ENCODE peak calls at places on chromosomes 1 and 21, in nine cellular contexts. F, J, M, K, N, W, I, Q and U are unnamed samples.

GRCh38 chr1:207890136-207890738 is 20.7 kb downstream of the CD34 start:
- DNase-seq in F (peak), J (peak), M (peak), K (peak), N (no peak), W (no peak), I (peak), Q (no peak), U (no peak)

GRCh38 chr1:177830531-177830930 is 139.3 kb downstream of the SEC16B start:
- DNase-seq in F (no peak), J (no peak), M (no peak), K (no peak), N (no peak), W (no peak), I (no peak), Q (no peak), U (no peak)

GRCh38 chr1:173024543-173024942 is 26.2 kb downstream of the TNFSF18 start:
- DNase-seq in F (no peak), J (no peak), M (no peak), K (no peak), N (no peak), W (no peak), I (no peak), Q (no peak), U (no peak)

GRCh38 chr1:226655251-226656163 is 83.6 kb downstream of the ITPKB start:
- DNase-seq in F (no peak), J (no peak), M (no peak), K (peak), N (no peak), W (no peak), I (no peak), Q (no peak), U (peak)

GRCh38 chr1:162882248-162882666 is 21.3 kb upstream of the CCDC190 start:
- DNase-seq in F (no peak), J (no peak), M (no peak), K (no peak), N (no peak), W (peak), I (peak), Q (no peak), U (peak)

GRCh38 chr1:44296067-44296466 is 59.0 kb downstream of the ERI3 start:
- DNase-seq in F (no peak), J (no peak), M (no peak), K (no peak), N (no peak), W (no peak), I (no peak), Q (no peak), U (peak)

GRCh38 chr1:228016653-228017355 is 10.0 kb downstream of the WNT3A start:
- DNase-seq in F (no peak), J (no peak), M (no peak), K (no peak), N (no peak), W (no peak), I (no peak), Q (no peak), U (no peak)

GRCh38 chr1:5416518-5416917 is 575.7 kb downstream of the NPHP4 start:
- DNase-seq in F (no peak), J (no peak), M (no peak), K (no peak), N (no peak), W (no peak), I (no peak), Q (no peak), U (no peak)

GRCh38 chr1:182317489-182318180 is 74.0 kb downstream of the GLUL start:
- DNase-seq in F (no peak), J (no peak), M (no peak), K (no peak), N (peak), W (no peak), I (no peak), Q (no peak), U (no peak)

GRCh38 chr1:197928849-197929336 is 11.7 kb downstream of the LHX9 start:
- DNase-seq in F (no peak), J (no peak), M (no peak), K (no peak), N (no peak), W (no peak), I (no peak), Q (no peak), U (no peak)

GRCh38 chr21:32611471-32611997 is 643 bp downstream of the CFAP298 start:
- DNase-seq in F (peak), J (peak), M (no peak), K (no peak), N (peak), W (peak), I (peak), Q (peak), U (peak)

GRCh38 chr1:213585402-213585801 is 402.4 kb upstream of the PROX1 start:
- DNase-seq in F (no peak), J (no peak), M (no peak), K (no peak), N (peak), W (no peak), I (no peak), Q (no peak), U (no peak)

GRCh38 chr1:177256153-177256814 is 85.5 kb downstream of the BRINP2 start:
- DNase-seq in F (peak), J (peak), M (peak), K (peak), N (peak), W (no peak), I (peak), Q (no peak), U (peak)

GRCh38 chr1:26360051-26360806 is 6.3 kb upstream of the CRYBG2 start:
- DNase-seq in F (no peak), J (no peak), M (no peak), K (no peak), N (no peak), W (peak), I (no peak), Q (no peak), U (peak)

GRCh38 chr1:32892368-32893197 is 6.3 kb downstream of the HPCA start:
- DNase-seq in F (no peak), J (no peak), M (no peak), K (no peak), N (peak), W (peak), I (peak), Q (no peak), U (peak)

GRCh38 chr1:110337704-110338199 is 1.4 kb upstream of the RBM15 start:
- DNase-seq in F (no peak), J (no peak), M (peak), K (peak), N (peak), W (peak), I (no peak), Q (no peak), U (peak)

GRCh38 chr1:173113015-173113741 is 62.4 kb upstream of the TNFSF18 start:
- DNase-seq in F (peak), J (no peak), M (no peak), K (no peak), N (no peak), W (no peak), I (peak), Q (no peak), U (no peak)

GRCh38 chr1:91406773-91407389 is 2.2 kb upstream of the HFM1 start:
- DNase-seq in F (no peak), J (peak), M (no peak), K (no peak), N (no peak), W (no peak), I (peak), Q (no peak), U (no peak)

GRCh38 chr1:39666772-39667171 is 5.1 kb downstream of the NT5C1A start:
- DNase-seq in F (no peak), J (no peak), M (no peak), K (no peak), N (no peak), W (no peak), I (no peak), Q (no peak), U (no peak)

GRCh38 chr1:206672011-206672688 is 12.6 kb upstream of the MAPKAPK2 start:
- DNase-seq in F (no peak), J (no peak), M (no peak), K (no peak), N (peak), W (no peak), I (no peak), Q (no peak), U (no peak)

GRCh38 chr1:42135426-42135825 is 17.8 kb upstream of the GUCA2B start:
- DNase-seq in F (no peak), J (peak), M (no peak), K (no peak), N (no peak), W (no peak), I (no peak), Q (no peak), U (no peak)

GRCh38 chr1:234841710-234842231 is 231.8 kb upstream of the IRF2BP2 start:
- DNase-seq in F (peak), J (peak), M (peak), K (no peak), N (no peak), W (no peak), I (no peak), Q (no peak), U (no peak)

GRCh38 chr1:29826646-29827045 is 590.3 kb downstream of the PTPRU start:
- DNase-seq in F (no peak), J (no peak), M (no peak), K (no peak), N (no peak), W (no peak), I (no peak), Q (no peak), U (no peak)

GRCh38 chr1:178574345-178574744 is 61.4 kb downstream of the TEX35 start:
- DNase-seq in F (no peak), J (no peak), M (no peak), K (no peak), N (peak), W (no peak), I (no peak), Q (no peak), U (no peak)

GRCh38 chr1:158002022-158002629 is 8.7 kb downstream of the KIRREL1 start:
- DNase-seq in F (peak), J (peak), M (no peak), K (no peak), N (no peak), W (no peak), I (peak), Q (no peak), U (no peak)

GRCh38 chr1:82704966-82705365 is 904.2 kb downstream of the ADGRL2 start:
- DNase-seq in F (no peak), J (peak), M (no peak), K (no peak), N (no peak), W (no peak), I (peak), Q (no peak), U (no peak)

GRCh38 chr21:27681038-27681437 is 714.1 kb upstream of the ADAMTS5 start:
- DNase-seq in F (peak), J (no peak), M (no peak), K (no peak), N (no peak), W (no peak), I (peak), Q (no peak), U (no peak)

GRCh38 chr1:81582467-81582986 is 218.2 kb upstream of the ADGRL2 start:
- DNase-seq in F (peak), J (no peak), M (no peak), K (no peak), N (no peak), W (no peak), I (peak), Q (no peak), U (no peak)

GRCh38 chr1:244874974-244875579 is 10.7 kb upstream of the HNRNPU start:
- DNase-seq in F (no peak), J (no peak), M (no peak), K (no peak), N (no peak), W (no peak), I (no peak), Q (no peak), U (no peak)

DNA sequence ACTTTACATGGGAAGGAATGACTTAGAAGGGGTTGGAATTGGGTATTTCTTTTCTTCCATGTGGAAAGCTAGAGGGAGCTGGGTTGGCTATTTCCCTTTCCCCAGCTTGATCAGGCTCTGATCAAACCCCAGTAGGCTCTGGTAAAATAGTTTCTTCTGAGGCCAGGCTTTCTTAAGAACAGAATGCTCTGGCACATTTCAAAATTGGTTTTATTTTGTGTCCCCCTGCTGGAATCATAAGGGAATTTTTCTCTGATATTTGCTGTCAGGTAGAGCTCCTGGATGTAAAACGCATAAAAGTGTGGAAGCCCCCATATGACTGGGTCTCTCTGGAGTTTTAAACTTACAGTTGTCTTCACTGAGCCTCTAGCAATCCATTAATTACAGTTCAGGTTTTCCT is 17.1 kb upstream of the APOBEC4 start:
- DNase-seq in F (no peak), J (no peak), M (no peak), K (no peak), N (no peak), W (no peak), I (no peak), Q (no peak), U (no peak)
- TF ChIP-seq CTCF in F (peak), J (no peak), M (no peak), K (no peak), N (no peak), W (peak), I (peak), Q (peak), U (peak)

GRCh38 chr1:89834078-89834704 is 13.4 kb downstream of the LRRC8D start:
- DNase-seq in F (peak), J (no peak), M (no peak), K (no peak), N (no peak), W (no peak), I (no peak), Q (no peak), U (no peak)
- TF ChIP-seq CTCF in F (no peak), J (no peak), M (no peak), K (no peak), N (no peak), W (no peak), I (no peak), Q (no peak), U (no peak)

DNA sequence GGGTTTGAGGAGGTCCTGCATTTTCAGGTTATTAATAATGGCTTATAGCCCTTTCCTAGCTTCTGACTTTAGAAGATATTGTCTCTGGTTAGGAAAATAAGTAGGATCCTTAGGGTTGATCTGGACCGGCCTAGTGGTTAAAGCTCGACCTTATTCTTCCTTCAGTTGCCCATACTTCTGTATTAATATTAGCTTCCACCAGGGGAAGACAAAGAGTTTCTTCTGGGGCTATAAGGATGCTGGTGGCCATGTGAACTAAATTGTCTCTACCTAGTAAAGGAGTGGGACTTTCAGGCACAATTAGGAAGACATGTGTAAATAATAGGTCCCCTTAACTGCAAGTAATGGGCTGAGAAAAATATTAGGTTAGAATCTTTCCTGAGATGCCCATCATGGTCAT is 20.6 kb upstream of the FCGR2A start:
- DNase-seq in F (no peak), J (no peak), M (no peak), K (no peak), N (no peak), W (no peak), I (peak), Q (no peak), U (no peak)
- TF ChIP-seq CTCF in F (peak), J (peak), M (no peak), K (no peak), N (no peak), W (peak), I (peak), Q (peak), U (peak)

DNA sequence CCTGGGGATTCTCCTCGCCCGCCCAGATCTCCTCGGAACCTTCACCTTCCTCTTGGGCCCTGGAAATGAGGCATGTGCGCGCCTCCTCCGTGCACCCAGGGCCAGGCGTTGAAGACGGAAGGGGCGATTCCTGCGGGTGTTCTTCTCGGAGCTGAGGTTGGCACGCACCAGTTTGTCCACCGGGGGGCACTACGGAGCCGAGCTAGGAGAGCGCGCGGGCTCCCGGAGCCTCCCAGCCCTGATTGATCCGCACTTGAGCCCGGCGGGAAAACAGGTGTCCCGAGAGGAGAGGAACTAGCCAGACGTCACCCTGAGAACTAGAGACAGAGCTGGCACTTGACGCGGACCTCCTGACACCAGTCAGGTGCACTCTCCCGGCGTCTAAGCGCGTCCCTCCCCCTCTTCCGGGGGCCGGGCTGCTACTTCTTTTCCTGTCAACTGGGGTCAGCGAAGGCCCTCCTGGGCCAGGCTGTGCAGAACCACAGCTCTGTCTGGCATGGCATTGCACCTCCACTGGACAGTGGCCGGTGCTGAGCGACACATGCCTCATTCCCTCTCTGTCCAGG is 18.3 kb upstream of the SERINC2 start:
- DNase-seq in F (peak), J (peak), M (peak), K (peak), N (peak), W (peak), I (peak), Q (peak), U (peak)
- TF ChIP-seq CTCF in F (peak), J (peak), M (peak), K (peak), N (peak), W (peak), I (peak), Q (peak), U (peak)

GRCh38 chr1:24930703-24931480 is 816 bp upstream of the RUNX3 start:
- DNase-seq in F (no peak), J (no peak), M (no peak), K (no peak), N (no peak), W (peak), I (no peak), Q (no peak), U (peak)
- TF ChIP-seq CTCF in F (no peak), J (no peak), M (no peak), K (no peak), N (no peak), W (no peak), I (no peak), Q (no peak), U (no peak)

GRCh38 chr1:202694354-202694753 is 15.9 kb downstream of the SYT2 start:
- DNase-seq in F (no peak), J (no peak), M (no peak), K (no peak), N (no peak), W (no peak), I (no peak), Q (no peak), U (no peak)

GRCh38 chr1:202689082-202689481 is 21.2 kb downstream of the SYT2 start:
- DNase-seq in F (no peak), J (no peak), M (no peak), K (no peak), N (no peak), W (no peak), I (no peak), Q (no peak), U (peak)

GRCh38 chr1:202691846-202692245 is 18.4 kb downstream of the SYT2 start:
- DNase-seq in F (no peak), J (no peak), M (no peak), K (no peak), N (no peak), W (peak), I (no peak), Q (no peak), U (no peak)

GRCh38 chr1:202689493-202690342 is 20.5 kb downstream of the SYT2 start:
- DNase-seq in F (no peak), J (no peak), M (no peak), K (no peak), N (no peak), W (no peak), I (no peak), Q (no peak), U (no peak)

GRCh38 chr1:202692959-202693555 is 17.2 kb downstream of the SYT2 start:
- DNase-seq in F (peak), J (peak), M (peak), K (peak), N (peak), W (peak), I (peak), Q (peak), U (peak)
- TF ChIP-seq CTCF in F (peak), J (peak), M (peak), K (peak), N (peak), W (peak), I (peak), Q (peak), U (peak)

DNA sequence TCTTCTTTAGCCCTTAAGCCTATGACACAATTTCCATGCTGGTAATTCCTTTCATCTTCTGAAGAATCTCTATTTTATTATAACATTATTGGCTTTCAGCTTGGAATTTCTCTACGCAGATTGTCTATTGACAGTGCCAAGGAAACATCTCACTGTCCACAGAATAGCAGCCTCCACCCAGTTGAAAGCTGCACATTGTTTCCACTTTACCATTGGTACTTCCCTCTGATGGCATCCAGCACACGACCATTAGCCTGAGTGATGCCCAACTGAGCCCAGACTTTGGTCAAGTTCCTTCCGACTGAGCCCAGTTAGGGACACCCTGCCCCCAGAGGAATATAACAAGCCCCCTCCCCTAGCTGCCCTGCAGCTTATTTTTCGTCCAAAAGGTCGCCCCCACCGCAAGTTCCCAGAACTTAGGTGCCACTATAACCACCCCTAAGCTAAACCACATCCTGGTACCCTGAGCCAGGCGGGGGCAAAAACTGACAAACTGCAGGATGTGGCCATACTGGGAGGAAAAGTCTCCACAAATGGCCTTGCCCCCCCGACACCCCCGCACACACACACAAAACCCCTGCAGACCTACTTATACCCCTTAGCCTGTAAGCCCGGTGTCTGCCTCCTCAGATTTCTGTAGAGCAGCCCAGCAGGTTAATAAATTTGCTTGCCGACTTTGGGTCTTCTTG is 13.2 kb downstream of the GBP5 start:
- DNase-seq in F (no peak), J (no peak), M (no peak), K (no peak), N (no peak), W (no peak), I (no peak), Q (no peak), U (no peak)
- TF ChIP-seq CTCF in F (no peak), J (no peak), M (no peak), K (no peak), N (no peak), W (no peak), I (no peak), Q (no peak), U (no peak)